ENCODE peak calls at places on chromosomes 2 and 18, in eight cellular contexts. Y, B, G, D, N, T, Q and P are unnamed samples.

GRCh38 chr2:767440-767839 is 90.2 kb upstream of the TMEM18 start:
- DNase-seq in Y (no peak), B (no peak), G (no peak), D (no peak), N (no peak), T (peak), Q (no peak), P (peak)

GRCh38 chr18:64974378-64975125 is 776.3 kb upstream of the CDH7 start:
- DNase-seq in Y (no peak), B (no peak), G (peak), D (no peak), N (no peak), T (no peak), Q (no peak), P (no peak)

GRCh38 chr2:183592271-183592670 is 468.0 kb downstream of the NUP35 start:
- DNase-seq in Y (no peak), B (no peak), G (no peak), D (no peak), N (no peak), T (no peak), Q (no peak), P (no peak)

GRCh38 chr2:188975497-188976102 is 1.4 kb downstream of the COL3A1 start:
- DNase-seq in Y (no peak), B (peak), G (no peak), D (no peak), N (peak), T (no peak), Q (no peak), P (no peak)

GRCh38 chr2:171362396-171362795 is 71.4 kb downstream of the METTL8 start:
- DNase-seq in Y (no peak), B (no peak), G (no peak), D (no peak), N (no peak), T (no peak), Q (no peak), P (no peak)

GRCh38 chr2:60495226-60495625 is 58.2 kb downstream of the BCL11A start:
- DNase-seq in Y (peak), B (no peak), G (no peak), D (no peak), N (no peak), T (no peak), Q (no peak), P (no peak)

GRCh38 chr18:36650906-36651305 is 177.9 kb downstream of the TPGS2 start:
- DNase-seq in Y (no peak), B (no peak), G (no peak), D (no peak), N (no peak), T (no peak), Q (no peak), P (no peak)

GRCh38 chr2:66587216-66587615 is 152.3 kb downstream of the MEIS1 start:
- DNase-seq in Y (peak), B (no peak), G (peak), D (no peak), N (peak), T (no peak), Q (no peak), P (no peak)

GRCh38 chr18:48356909-48357631 is 52.1 kb downstream of the ZBTB7C start:
- DNase-seq in Y (no peak), B (no peak), G (no peak), D (no peak), N (no peak), T (no peak), Q (peak), P (no peak)

GRCh38 chr2:152875832-152876669 is 157.6 kb downstream of the ARL6IP6 start:
- DNase-seq in Y (no peak), B (no peak), G (no peak), D (no peak), N (no peak), T (no peak), Q (no peak), P (no peak)

GRCh38 chr18:75475228-75475627 is 47.7 kb upstream of the SMIM21 start:
- DNase-seq in Y (no peak), B (peak), G (no peak), D (no peak), N (no peak), T (no peak), Q (no peak), P (no peak)

GRCh38 chr2:28232267-28232666 is 160.4 kb upstream of the FOSL2 start:
- DNase-seq in Y (no peak), B (peak), G (no peak), D (no peak), N (peak), T (no peak), Q (no peak), P (no peak)

GRCh38 chr2:120223034-120223912 is at the start of gene TMEM185B:
- DNase-seq in Y (peak), B (peak), G (peak), D (no peak), N (peak), T (peak), Q (peak), P (peak)

GRCh38 chr2:5290911-5291546 is 401.2 kb upstream of the SOX11 start:
- DNase-seq in Y (no peak), B (no peak), G (no peak), D (no peak), N (no peak), T (no peak), Q (no peak), P (no peak)

GRCh38 chr2:151043484-151043883 is 218.2 kb downstream of the RBM43 start:
- DNase-seq in Y (no peak), B (no peak), G (no peak), D (peak), N (no peak), T (no peak), Q (no peak), P (no peak)

GRCh38 chr2:176567361-176567760 is 298.1 kb downstream of the MTX2 start:
- DNase-seq in Y (no peak), B (no peak), G (no peak), D (no peak), N (no peak), T (no peak), Q (no peak), P (no peak)

GRCh38 chr18:60471652-60472051 is 99.1 kb upstream of the MC4R start:
- DNase-seq in Y (no peak), B (no peak), G (no peak), D (peak), N (no peak), T (no peak), Q (no peak), P (no peak)

GRCh38 chr18:32271649-32272324 is 81.9 kb downstream of the MEP1B start:
- DNase-seq in Y (no peak), B (peak), G (peak), D (no peak), N (peak), T (peak), Q (no peak), P (no peak)

GRCh38 chr18:63107931-63108330 is 211.6 kb downstream of the BCL2 start:
- DNase-seq in Y (no peak), B (no peak), G (no peak), D (no peak), N (no peak), T (peak), Q (no peak), P (no peak)

GRCh38 chr18:74476154-74476553 is 19.0 kb upstream of the DIPK1C start:
- DNase-seq in Y (no peak), B (no peak), G (peak), D (no peak), N (no peak), T (no peak), Q (no peak), P (no peak)

GRCh38 chr18:41128545-41128944 is 826.5 kb upstream of the PIK3C3 start:
- DNase-seq in Y (no peak), B (peak), G (no peak), D (no peak), N (no peak), T (no peak), Q (no peak), P (no peak)

GRCh38 chr18:49747876-49748275 is 65.5 kb downstream of the ACAA2 start:
- DNase-seq in Y (no peak), B (no peak), G (no peak), D (no peak), N (no peak), T (no peak), Q (no peak), P (no peak)

GRCh38 chr2:19911799-19912509 is 10.2 kb upstream of the TTC32 start:
- DNase-seq in Y (no peak), B (peak), G (no peak), D (peak), N (no peak), T (no peak), Q (no peak), P (no peak)

GRCh38 chr2:233919938-233920337 is 2.8 kb downstream of the TRPM8 start:
- DNase-seq in Y (no peak), B (peak), G (no peak), D (no peak), N (no peak), T (no peak), Q (no peak), P (no peak)

GRCh38 chr2:28108143-28108542 is 217.6 kb downstream of the BABAM2 start:
- DNase-seq in Y (no peak), B (no peak), G (no peak), D (no peak), N (no peak), T (no peak), Q (no peak), P (no peak)

GRCh38 chr18:34959989-34960388 is 81.2 kb upstream of the MAPRE2 start:
- DNase-seq in Y (no peak), B (no peak), G (no peak), D (no peak), N (no peak), T (no peak), Q (no peak), P (no peak)

GRCh38 chr2:11812466-11813100 is 66.2 kb downstream of the LPIN1 start:
- DNase-seq in Y (no peak), B (no peak), G (no peak), D (no peak), N (no peak), T (no peak), Q (no peak), P (no peak)

DNA sequence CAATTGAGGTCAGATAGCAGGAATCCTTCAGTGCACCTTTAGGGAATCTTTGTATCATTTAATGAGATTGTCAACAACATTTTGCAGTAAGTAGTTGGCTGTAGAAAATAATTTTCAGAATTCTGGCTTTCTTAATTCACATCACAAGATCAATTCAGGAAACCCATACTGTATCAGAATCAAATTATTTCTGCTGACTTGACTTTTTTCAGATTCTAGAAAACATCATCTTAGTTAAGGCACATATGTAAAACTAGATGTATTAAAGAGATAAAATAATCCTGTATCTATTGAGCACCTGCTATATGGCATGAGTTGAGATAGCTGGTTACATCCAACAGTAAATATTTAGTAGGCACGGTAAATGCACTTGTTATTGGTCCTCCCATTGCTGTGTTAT is 791.4 kb downstream of the TDRD15 start:
- DNase-seq in Y (no peak), B (no peak), G (no peak), D (no peak), N (no peak), T (no peak), Q (no peak), P (no peak)
- TF ChIP-seq CTCF in Y (no peak), B (no peak), G (no peak), D (no peak), N (no peak), T (no peak), Q (no peak), P (no peak)

GRCh38 chr2:216596234-216596985 is 36.8 kb upstream of the IGFBP2 start:
- DNase-seq in Y (no peak), B (peak), G (no peak), D (no peak), N (peak), T (no peak), Q (no peak), P (no peak)
- H3K4me3 ChIP-seq in Y (no peak), B (no peak), G (no peak), D (no peak), N (no peak), T (no peak), Q (no peak), P (no peak)

GRCh38 chr2:208304695-208305094 is 38.6 kb downstream of the PIKFYVE start:
- DNase-seq in Y (no peak), B (no peak), G (no peak), D (no peak), N (no peak), T (no peak), Q (no peak), P (no peak)
- TF ChIP-seq CTCF in Y (no peak), B (no peak), G (no peak), D (no peak), N (no peak), T (no peak), Q (no peak), P (no peak)

GRCh38 chr2:64017811-64018714 is 1.2 kb downstream of the VPS54 start:
- DNase-seq in Y (no peak), B (no peak), G (peak), D (no peak), N (no peak), T (peak), Q (no peak), P (no peak)

GRCh38 chr2:64018715-64019082 is 529 bp downstream of the VPS54 start:
- DNase-seq in Y (no peak), B (peak), G (peak), D (no peak), N (peak), T (peak), Q (peak), P (no peak)

GRCh38 chr2:64019083-64019974 is at the start of gene VPS54:
- DNase-seq in Y (peak), B (peak), G (peak), D (no peak), N (peak), T (peak), Q (peak), P (peak)

GRCh38 chr2:64021578-64021977 is 2.4 kb upstream of the VPS54 start:
- DNase-seq in Y (no peak), B (no peak), G (no peak), D (no peak), N (no peak), T (no peak), Q (no peak), P (no peak)

GRCh38 chr2:64019975-64020281 is 700 bp upstream of the VPS54 start:
- DNase-seq in Y (no peak), B (no peak), G (no peak), D (no peak), N (no peak), T (no peak), Q (no peak), P (peak)
- H3K4me3 ChIP-seq in Y (peak), B (peak), G (peak), D (no peak), N (no peak), T (no peak), Q (peak), P (peak)

DNA sequence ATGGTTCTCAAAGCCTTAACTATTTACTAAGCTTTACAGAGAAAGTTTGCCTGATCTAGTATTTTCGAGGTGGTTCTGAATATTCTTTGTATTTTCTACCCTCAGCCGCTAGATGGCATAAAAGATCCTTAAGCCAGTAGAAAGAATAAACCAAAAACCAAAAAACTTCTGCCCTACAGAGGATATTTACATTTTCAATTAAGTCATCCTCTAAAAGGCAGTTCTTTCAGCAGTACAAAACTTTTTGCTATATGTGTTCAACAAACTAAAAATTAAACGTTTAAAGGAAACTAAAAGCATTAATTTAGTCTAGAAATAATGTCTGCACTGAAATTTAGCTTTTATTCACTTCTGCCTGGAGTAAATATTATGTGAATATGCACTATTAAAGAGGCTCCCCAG is 297.5 kb downstream of the PIEZO2 start:
- DNase-seq in Y (no peak), B (peak), G (peak), D (peak), N (no peak), T (peak), Q (no peak), P (peak)
- TF ChIP-seq CTCF in Y (peak), B (peak), G (peak), D (peak), N (peak), T (peak), Q (peak), P (peak)

GRCh38 chr2:39782591-39782990 is 3.5 kb upstream of the THUMPD2 start:
- DNase-seq in Y (no peak), B (no peak), G (no peak), D (no peak), N (no peak), T (no peak), Q (no peak), P (no peak)

GRCh38 chr2:39778775-39779751 is at the start of gene THUMPD2:
- DNase-seq in Y (peak), B (peak), G (peak), D (no peak), N (peak), T (peak), Q (no peak), P (peak)

GRCh38 chr2:39779926-39780325 is 868 bp upstream of the THUMPD2 start:
- DNase-seq in Y (no peak), B (no peak), G (no peak), D (no peak), N (no peak), T (no peak), Q (no peak), P (no peak)

GRCh38 chr2:39781697-39782096 is 2.6 kb upstream of the THUMPD2 start:
- DNase-seq in Y (no peak), B (peak), G (no peak), D (no peak), N (no peak), T (no peak), Q (no peak), P (no peak)

GRCh38 chr2:39780825-39781600 is 2.0 kb upstream of the THUMPD2 start:
- DNase-seq in Y (no peak), B (no peak), G (no peak), D (no peak), N (no peak), T (peak), Q (no peak), P (no peak)
- H3K4me3 ChIP-seq in Y (no peak), B (no peak), G (no peak), D (no peak), N (peak), T (peak), Q (peak), P (no peak)

GRCh38 chr2:47437287-47437686 is 34.3 kb downstream of the MSH2 start:
- DNase-seq in Y (no peak), B (peak), G (peak), D (no peak), N (no peak), T (no peak), Q (no peak), P (no peak)
- TF ChIP-seq CTCF in Y (no peak), B (peak), G (peak), D (peak), N (no peak), T (no peak), Q (peak), P (peak)